ENCODE peak calls at places on chromosome 17, in seven cellular contexts. One of them, this sample, is unnamed.

GRCh38 chr17:32783602-32784001 is 93.3 kb downstream of the MYO1D start:
- DNase-seq in fibroblast of pulmonary artery: peak
- DNase-seq in AG04450: peak
- DNase-seq in stimulated activated CD8-positive, alpha-beta memory T cell treated with anti-CD3 and anti-CD28 coated beads, Interleukin-4, amount 100 ng/mL, for 48 hours: no peak
- DNase-seq in transverse colon: no peak
- DNase-seq in progenitor cell of endocrine pancreas: no peak
- DNase-seq in D341Med: peak
- DNase-seq in this sample: no peak

GRCh38 chr17:50767030-50767429 is 288 bp downstream of the ANKRD40CL start:
- DNase-seq in fibroblast of pulmonary artery: no peak
- DNase-seq in AG04450: no peak
- DNase-seq in stimulated activated CD8-positive, alpha-beta memory T cell treated with anti-CD3 and anti-CD28 coated beads, Interleukin-4, amount 100 ng/mL, for 48 hours: peak
- DNase-seq in transverse colon: no peak
- DNase-seq in progenitor cell of endocrine pancreas: no peak
- DNase-seq in D341Med: no peak
- DNase-seq in this sample: no peak

GRCh38 chr17:67602439-67602838 is 115.3 kb upstream of the NOL11 start:
- DNase-seq in fibroblast of pulmonary artery: no peak
- DNase-seq in AG04450: no peak
- DNase-seq in stimulated activated CD8-positive, alpha-beta memory T cell treated with anti-CD3 and anti-CD28 coated beads, Interleukin-4, amount 100 ng/mL, for 48 hours: no peak
- DNase-seq in transverse colon: no peak
- DNase-seq in progenitor cell of endocrine pancreas: no peak
- DNase-seq in D341Med: no peak
- DNase-seq in this sample: no peak

GRCh38 chr17:45971698-45972141 is 27.3 kb upstream of the STH start:
- DNase-seq in fibroblast of pulmonary artery: no peak
- DNase-seq in AG04450: no peak
- DNase-seq in stimulated activated CD8-positive, alpha-beta memory T cell treated with anti-CD3 and anti-CD28 coated beads, Interleukin-4, amount 100 ng/mL, for 48 hours: no peak
- DNase-seq in transverse colon: no peak
- DNase-seq in progenitor cell of endocrine pancreas: no peak
- DNase-seq in D341Med: no peak
- DNase-seq in this sample: no peak

GRCh38 chr17:80751070-80751459 is 206.4 kb downstream of the RPTOR start:
- DNase-seq in fibroblast of pulmonary artery: no peak
- DNase-seq in AG04450: no peak
- DNase-seq in stimulated activated CD8-positive, alpha-beta memory T cell treated with anti-CD3 and anti-CD28 coated beads, Interleukin-4, amount 100 ng/mL, for 48 hours: peak
- DNase-seq in transverse colon: no peak
- DNase-seq in progenitor cell of endocrine pancreas: no peak
- DNase-seq in D341Med: no peak
- DNase-seq in this sample: no peak

GRCh38 chr17:77110006-77110374 is 30.8 kb upstream of the SEC14L1 start:
- DNase-seq in fibroblast of pulmonary artery: peak
- DNase-seq in AG04450: no peak
- DNase-seq in stimulated activated CD8-positive, alpha-beta memory T cell treated with anti-CD3 and anti-CD28 coated beads, Interleukin-4, amount 100 ng/mL, for 48 hours: no peak
- DNase-seq in transverse colon: no peak
- DNase-seq in progenitor cell of endocrine pancreas: no peak
- DNase-seq in D341Med: no peak
- DNase-seq in this sample: no peak

GRCh38 chr17:82103588-82104451 is 5.8 kb upstream of the FASN start:
- DNase-seq in fibroblast of pulmonary artery: no peak
- DNase-seq in AG04450: no peak
- DNase-seq in stimulated activated CD8-positive, alpha-beta memory T cell treated with anti-CD3 and anti-CD28 coated beads, Interleukin-4, amount 100 ng/mL, for 48 hours: no peak
- DNase-seq in transverse colon: peak
- DNase-seq in progenitor cell of endocrine pancreas: peak
- DNase-seq in D341Med: peak
- DNase-seq in this sample: no peak

GRCh38 chr17:63589646-63590045 is 11.0 kb upstream of the TACO1 start:
- DNase-seq in fibroblast of pulmonary artery: no peak
- DNase-seq in AG04450: no peak
- DNase-seq in stimulated activated CD8-positive, alpha-beta memory T cell treated with anti-CD3 and anti-CD28 coated beads, Interleukin-4, amount 100 ng/mL, for 48 hours: no peak
- DNase-seq in transverse colon: no peak
- DNase-seq in progenitor cell of endocrine pancreas: no peak
- DNase-seq in D341Med: no peak
- DNase-seq in this sample: no peak

GRCh38 chr17:68909066-68909465 is 46.1 kb downstream of the ABCA8 start:
- DNase-seq in fibroblast of pulmonary artery: peak
- DNase-seq in AG04450: peak
- DNase-seq in stimulated activated CD8-positive, alpha-beta memory T cell treated with anti-CD3 and anti-CD28 coated beads, Interleukin-4, amount 100 ng/mL, for 48 hours: no peak
- DNase-seq in transverse colon: peak
- DNase-seq in progenitor cell of endocrine pancreas: no peak
- DNase-seq in D341Med: no peak
- DNase-seq in this sample: no peak

GRCh38 chr17:69523252-69523861 is 108.9 kb downstream of the MAP2K6 start:
- DNase-seq in fibroblast of pulmonary artery: peak
- DNase-seq in AG04450: peak
- DNase-seq in stimulated activated CD8-positive, alpha-beta memory T cell treated with anti-CD3 and anti-CD28 coated beads, Interleukin-4, amount 100 ng/mL, for 48 hours: no peak
- DNase-seq in transverse colon: no peak
- DNase-seq in progenitor cell of endocrine pancreas: no peak
- DNase-seq in D341Med: peak
- DNase-seq in this sample: peak

GRCh38 chr17:81067331-81067730 is 32.4 kb downstream of the BAIAP2 start:
- DNase-seq in fibroblast of pulmonary artery: no peak
- DNase-seq in AG04450: no peak
- DNase-seq in stimulated activated CD8-positive, alpha-beta memory T cell treated with anti-CD3 and anti-CD28 coated beads, Interleukin-4, amount 100 ng/mL, for 48 hours: no peak
- DNase-seq in transverse colon: no peak
- DNase-seq in progenitor cell of endocrine pancreas: no peak
- DNase-seq in D341Med: peak
- DNase-seq in this sample: no peak

GRCh38 chr17:76405967-76406647 is 21.7 kb downstream of the SPHK1 start:
- DNase-seq in fibroblast of pulmonary artery: no peak
- DNase-seq in AG04450: no peak
- DNase-seq in stimulated activated CD8-positive, alpha-beta memory T cell treated with anti-CD3 and anti-CD28 coated beads, Interleukin-4, amount 100 ng/mL, for 48 hours: no peak
- DNase-seq in transverse colon: peak
- DNase-seq in progenitor cell of endocrine pancreas: no peak
- DNase-seq in D341Med: no peak
- DNase-seq in this sample: no peak

GRCh38 chr17:67818110-67819002 is 6.9 kb upstream of the BPTF start:
- DNase-seq in fibroblast of pulmonary artery: no peak
- DNase-seq in AG04450: no peak
- DNase-seq in stimulated activated CD8-positive, alpha-beta memory T cell treated with anti-CD3 and anti-CD28 coated beads, Interleukin-4, amount 100 ng/mL, for 48 hours: no peak
- DNase-seq in transverse colon: no peak
- DNase-seq in progenitor cell of endocrine pancreas: no peak
- DNase-seq in D341Med: no peak
- DNase-seq in this sample: no peak